ENCODE peak calls at places on chromosomes 5 and 9, in ten cellular contexts. A is cardiac muscle cell, F is upper lobe of right lung, D is endothelial cell of umbilical vein, L is left ventricle myocardium inferior, P is Peyer's patch, Q is SK-N-SH, I is tibial nerve, S is ovary, H is uterus. B is an unnamed sample.

GRCh38 chr9:18149457-18150011 is 324.4 kb upstream of the ADAMTSL1 start:
- DNase-seq in A (peak; percentile 7), F (no peak), D (peak; percentile 4), L (no peak), P (no peak), Q (no peak), I (no peak), S (no peak), H (no peak), B (no peak)

GRCh38 chr5:759111-759741 is 25.3 kb downstream of the ZDHHC11B start:
- DNase-seq in A (peak; percentile 70), F (peak; percentile 79), D (no peak), L (peak; percentile 76), P (peak; percentile 88), Q (peak; percentile 58), I (no peak), S (peak; percentile 60), H (peak; percentile 61), B (peak; percentile 63)

GRCh38 chr9:713046-713445 is 128.5 kb upstream of the DMRT1 start:
- DNase-seq in A (no peak), F (no peak), D (no peak), L (no peak), P (no peak), Q (no peak), I (no peak), S (no peak), H (no peak), B (no peak)

GRCh38 chr5:68287976-68288755 is 72.6 kb downstream of the PIK3R1 start:
- DNase-seq in A (peak; percentile 62), F (peak; percentile 76), D (peak; percentile 73), L (peak; percentile 76), P (peak; percentile 86), Q (peak; percentile 83), I (no peak), S (peak; percentile 81), H (peak; percentile 72), B (peak; percentile 91)

GRCh38 chr9:37374892-37375291 is 47.6 kb upstream of the GRHPR start:
- DNase-seq in A (no peak), F (no peak), D (no peak), L (no peak), P (peak; percentile 88), Q (no peak), I (no peak), S (no peak), H (no peak), B (peak; percentile 88)

GRCh38 chr9:89730715-89731114 is 125.9 kb downstream of the GADD45G start:
- DNase-seq in A (no peak), F (peak; percentile 89), D (no peak), L (no peak), P (peak; percentile 32), Q (no peak), I (no peak), S (peak; percentile 60), H (no peak), B (no peak)

GRCh38 chr9:76859860-76860259 is 46.1 kb downstream of the PRUNE2 start:
- DNase-seq in A (no peak), F (no peak), D (no peak), L (no peak), P (no peak), Q (no peak), I (no peak), S (no peak), H (no peak), B (no peak)

GRCh38 chr5:68554566-68555279 is 339.2 kb downstream of the PIK3R1 start:
- DNase-seq in A (peak; percentile 92), F (no peak), D (no peak), L (peak; percentile 29), P (peak; percentile 57), Q (peak; percentile 72), I (no peak), S (peak; percentile 59), H (peak; percentile 79), B (no peak)

GRCh38 chr5:138159666-138160065 is 18.8 kb downstream of the BRD8 start:
- DNase-seq in A (no peak), F (no peak), D (no peak), L (no peak), P (no peak), Q (no peak), I (no peak), S (no peak), H (no peak), B (no peak)

GRCh38 chr9:20276762-20277161 is 345.5 kb downstream of the MLLT3 start:
- DNase-seq in A (no peak), F (no peak), D (no peak), L (no peak), P (no peak), Q (no peak), I (no peak), S (no peak), H (no peak), B (no peak)

GRCh38 chr9:20271107-20271506 is 351.2 kb downstream of the MLLT3 start:
- DNase-seq in A (no peak), F (no peak), D (no peak), L (no peak), P (no peak), Q (peak; percentile 39), I (no peak), S (no peak), H (no peak), B (no peak)

GRCh38 chr9:20269620-20270019 is 352.7 kb downstream of the MLLT3 start:
- DNase-seq in A (no peak), F (no peak), D (no peak), L (no peak), P (no peak), Q (no peak), I (no peak), S (no peak), H (no peak), B (no peak)

GRCh38 chr9:20270176-20270575 is 352.1 kb downstream of the MLLT3 start:
- DNase-seq in A (no peak), F (no peak), D (no peak), L (no peak), P (no peak), Q (no peak), I (no peak), S (no peak), H (no peak), B (no peak)

GRCh38 chr9:20271723-20272122 is 350.6 kb downstream of the MLLT3 start:
- DNase-seq in A (no peak), F (no peak), D (no peak), L (no peak), P (no peak), Q (peak; percentile 10), I (no peak), S (no peak), H (no peak), B (no peak)
- TF ChIP-seq CTCF in A (no peak), F (no peak), D (no peak), L (no peak), P (no peak), Q (peak; percentile 21), I (no peak), S (no peak), H (no peak), B (no peak)

GRCh38 chr5:102080288-102080687 is 215.8 kb downstream of the SLCO4C1 start:
- DNase-seq in A (no peak), F (no peak), D (no peak), L (no peak), P (no peak), Q (no peak), I (no peak), S (no peak), H (no peak), B (no peak)

DNA sequence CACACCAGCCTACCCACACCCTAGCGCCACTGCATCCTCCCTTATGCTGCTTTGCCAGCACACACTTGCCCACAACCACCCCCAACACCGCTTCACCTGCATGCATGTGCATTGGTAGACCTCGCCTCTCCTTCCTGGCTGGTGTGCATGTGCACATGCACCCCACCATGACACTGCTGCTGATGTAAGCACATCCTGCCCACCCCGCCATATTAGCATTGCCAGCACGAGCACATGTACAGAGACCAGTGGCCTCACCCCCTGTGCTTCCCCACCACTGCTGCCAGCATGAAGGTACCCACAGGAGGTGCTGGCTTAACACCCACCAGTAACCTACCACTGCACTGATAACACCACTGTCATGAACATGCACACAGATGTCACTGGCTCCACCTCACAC is 218.2 kb downstream of the SLCO4C1 start:
- DNase-seq in A (no peak), F (no peak), D (no peak), L (no peak), P (no peak), Q (no peak), I (no peak), S (no peak), H (no peak), B (no peak)
- H3K4me3 ChIP-seq in A (no peak overlapping the region), F (no peak overlapping the region), D (no peak overlapping the region), L (no peak overlapping the region), P (no peak overlapping the region), Q (no peak overlapping the region), I (no peak overlapping the region), S (no peak overlapping the region), H (no peak overlapping the region), B (no peak overlapping the region)

DNA sequence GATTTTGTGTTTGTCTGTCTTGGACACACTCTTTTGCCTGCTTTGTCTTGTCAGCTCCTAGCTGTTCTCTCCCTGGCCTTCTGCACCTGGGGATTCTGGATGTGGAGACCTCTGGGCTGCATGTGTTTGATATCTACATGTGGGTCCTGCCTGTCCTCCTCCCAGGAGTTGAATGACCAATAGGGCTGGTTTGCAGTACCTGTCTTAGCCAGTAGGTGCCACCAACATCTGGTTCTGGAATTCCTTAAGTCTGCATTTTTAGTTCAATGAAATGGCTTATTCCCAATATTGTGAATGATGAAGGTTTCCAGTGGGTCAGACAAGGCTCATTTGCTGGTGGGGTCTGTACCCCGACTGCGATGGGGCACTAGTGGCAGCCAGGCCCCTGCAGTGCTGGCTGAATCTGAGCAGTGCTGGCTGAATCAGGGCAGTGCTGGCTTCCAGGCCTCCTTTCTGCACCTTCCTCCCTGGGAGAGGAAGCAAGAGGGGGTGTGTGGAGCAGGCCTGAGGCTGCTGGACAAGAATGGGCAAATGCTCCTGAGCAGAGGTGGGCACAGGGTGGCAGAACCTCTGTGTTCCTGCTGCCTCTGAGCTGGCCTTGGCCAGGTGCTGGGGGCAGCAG is 73.3 kb downstream of the RXRA start:
- DNase-seq in A (peak; percentile 48), F (no peak), D (peak; percentile 52), L (no peak), P (no peak), Q (no peak), I (no peak), S (no peak), H (no peak), B (no peak)
- H3K4me1 ChIP-seq in A (no peaks in the 10 kb centered on the region), F (peaks cover 56% of the 10 kb centered on the region), D (peaks cover 46% of the 10 kb centered on the region), L (peaks cover 94% of the 10 kb centered on the region), P (peaks cover 57% of the 10 kb centered on the region), Q (peaks cover 21% of the 10 kb centered on the region), I (peaks cover 57% of the 10 kb centered on the region), S (peaks cover 27% of the 10 kb centered on the region), H (peaks cover 39% of the 10 kb centered on the region), B (peaks cover 91% of the 10 kb centered on the region)

DNA sequence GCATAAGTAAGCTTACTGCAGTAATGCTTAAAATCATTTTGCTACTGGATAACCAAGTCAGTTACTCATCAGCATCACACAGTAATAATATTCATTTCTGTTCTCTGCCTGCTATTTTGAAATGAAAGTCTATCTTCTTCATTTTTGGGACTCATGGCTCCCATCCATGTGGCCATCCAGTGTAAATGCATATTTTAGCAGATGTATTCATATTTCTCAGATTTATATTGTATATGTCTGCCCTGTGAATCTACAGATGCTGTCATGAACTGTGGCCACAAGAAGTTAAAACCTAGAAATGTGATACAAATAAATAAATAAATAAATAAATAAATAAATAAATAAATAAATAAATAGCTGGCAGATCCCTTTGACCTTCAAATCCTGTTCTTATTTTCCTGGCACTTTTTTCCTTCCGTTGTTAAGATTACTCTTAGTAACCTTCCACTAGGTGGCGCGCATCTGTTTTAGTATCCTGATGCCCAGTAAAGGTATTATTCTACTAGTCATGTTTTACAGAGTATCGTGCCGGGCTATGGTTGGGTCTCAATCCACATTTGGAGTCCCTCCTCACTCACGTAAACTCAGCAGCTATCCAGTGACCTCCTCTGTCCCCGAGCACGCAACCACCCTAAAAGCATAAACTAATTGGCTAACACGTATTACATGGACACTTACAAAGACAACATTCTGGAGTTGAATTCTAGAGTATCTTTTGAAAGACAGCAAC is 79.2 kb upstream of the IL7R start:
- DNase-seq in A (peak; percentile 88), F (no peak), D (peak; percentile 70), L (no peak), P (peak; percentile 89), Q (peak; percentile 34), I (peak; percentile 88), S (peak; percentile 60), H (no peak), B (no peak)
- TF ChIP-seq CTCF in A (peak; percentile 67), F (peak; percentile 72), D (peak; percentile 43), L (peak; percentile 72), P (no peak), Q (peak; percentile 74), I (peak; percentile 49), S (peak; percentile 23), H (peak; percentile 26), B (peak; percentile 63)